ENCODE peak calls at places on chromosomes 13 and 19, in nine cellular contexts. R, T, B, U, G, J, S, F and H are unnamed samples.
A peak's percentile ranks its signal among the peaks of the same experiment; 100 is the strongest.

GRCh38 chr19:55646889-55647731 is 902 bp upstream of the CCDC106 start:
- DNase-seq in R (no peak), T (no peak), B (no peak), U (no peak), G (no peak), J (no peak), S (no peak), F (no peak), H (no peak)

GRCh38 chr13:41827507-41828213 is 133.2 kb downstream of the VWA8 start:
- DNase-seq in R (peak; percentile 94), T (peak; percentile 96), B (peak; percentile 96), U (no peak), G (peak; percentile 61), J (no peak), S (no peak), F (no peak), H (no peak)

GRCh38 chr13:60933638-60934037 is 482.0 kb downstream of the PCDH20 start:
- DNase-seq in R (peak; percentile 6), T (peak; percentile 19), B (no peak), U (no peak), G (no peak), J (no peak), S (no peak), F (no peak), H (no peak)

GRCh38 chr13:104779311-104779710 is 1713.1 kb upstream of the SLC10A2 start:
- DNase-seq in R (peak; percentile 58), T (peak; percentile 42), B (peak; percentile 26), U (peak; percentile 8), G (no peak), J (no peak), S (no peak), F (no peak), H (no peak)

GRCh38 chr13:89066868-89067466 is 1395.8 kb downstream of the SLITRK5 start:
- DNase-seq in R (peak; percentile 34), T (peak; percentile 8), B (no peak), U (peak; percentile 37), G (no peak), J (no peak), S (peak; percentile 4), F (no peak), H (no peak)

GRCh38 chr13:109494955-109495354 is 291.4 kb downstream of the IRS2 start:
- DNase-seq in R (peak; percentile 84), T (peak; percentile 96), B (peak; percentile 64), U (no peak), G (no peak), J (no peak), S (no peak), F (no peak), H (no peak)

GRCh38 chr19:41903161-41903953 is 20.4 kb downstream of the ARHGEF1 start:
- DNase-seq in R (no peak), T (no peak), B (no peak), U (peak; percentile 48), G (no peak), J (no peak), S (no peak), F (no peak), H (no peak)

GRCh38 chr19:46872967-46873366 is 12.2 kb downstream of the ARHGAP35 start:
- DNase-seq in R (no peak), T (no peak), B (no peak), U (no peak), G (no peak), J (no peak), S (no peak), F (no peak), H (no peak)

GRCh38 chr13:54287062-54287764 is 1258.6 kb downstream of the OLFM4 start:
- DNase-seq in R (no peak), T (no peak), B (no peak), U (no peak), G (no peak), J (no peak), S (no peak), F (no peak), H (no peak)
- TF ChIP-seq CTCF in R (no peak), T (no peak), B (no peak), U (no peak), G (no peak), J (no peak), S (no peak), F (no peak), H (no peak)

GRCh38 chr19:38850231-38850975 is 617 bp upstream of the HNRNPL start:
- DNase-seq in R (peak; percentile 100), T (peak; percentile 100), B (peak; percentile 100), U (peak; percentile 97), G (peak; percentile 100), J (peak; percentile 100), S (peak; percentile 97), F (peak; percentile 99), H (peak; percentile 70)

GRCh38 chr19:38848299-38849146 is 1.3 kb downstream of the HNRNPL start:
- DNase-seq in R (no peak), T (no peak), B (no peak), U (no peak), G (no peak), J (no peak), S (no peak), F (no peak), H (no peak)

GRCh38 chr19:38849147-38849745 is 540 bp downstream of the HNRNPL start:
- DNase-seq in R (peak; percentile 86), T (peak; percentile 96), B (peak; percentile 91), U (peak; percentile 98), G (peak; percentile 73), J (peak; percentile 95), S (peak; percentile 97), F (peak; percentile 99), H (peak; percentile 96)

GRCh38 chr19:38850976-38851621 is 1.3 kb upstream of the HNRNPL start:
- DNase-seq in R (no peak), T (no peak), B (no peak), U (peak; percentile 50), G (no peak), J (no peak), S (no peak), F (peak; percentile 76), H (no peak)

GRCh38 chr19:38849746-38850230 is at the start of gene HNRNPL:
- DNase-seq in R (no peak), T (no peak), B (no peak), U (peak; percentile 99), G (no peak), J (peak; percentile 100), S (peak; percentile 99), F (peak; percentile 100), H (peak; percentile 69)
- TF ChIP-seq CTCF in R (peak; percentile 30), T (peak; percentile 24), B (peak; percentile 55), U (peak; percentile 12), G (peak; percentile 49), J (peak; percentile 58), S (peak; percentile 16), F (peak; percentile 56), H (no peak)

DNA sequence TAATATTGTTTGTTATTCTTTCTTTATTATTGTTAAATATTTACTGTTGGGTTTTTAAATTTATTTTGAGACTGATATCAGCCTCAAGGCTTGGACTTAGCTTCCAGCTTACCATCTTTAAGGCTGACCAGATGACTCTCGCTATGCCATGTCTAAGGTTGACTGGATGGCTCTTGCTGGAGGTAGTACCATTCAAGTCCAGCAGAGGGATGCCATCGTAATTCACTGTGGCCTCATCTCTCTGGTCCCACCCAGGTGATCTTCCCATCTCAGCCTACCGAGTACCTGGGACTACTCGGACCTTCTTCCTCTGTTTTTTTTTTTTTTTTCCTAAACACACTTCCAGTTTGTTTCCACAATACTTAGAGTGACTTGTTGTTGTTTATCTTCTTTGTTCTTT is 41.7 kb upstream of the ZNF91 start:
- DNase-seq in R (no peak), T (no peak), B (no peak), U (no peak), G (no peak), J (no peak), S (no peak), F (no peak), H (no peak)
- TF ChIP-seq CTCF in R (no peak), T (peak; percentile 37), B (peak; percentile 48), U (no peak), G (no peak), J (no peak), S (no peak), F (peak; percentile 29), H (no peak)

DNA sequence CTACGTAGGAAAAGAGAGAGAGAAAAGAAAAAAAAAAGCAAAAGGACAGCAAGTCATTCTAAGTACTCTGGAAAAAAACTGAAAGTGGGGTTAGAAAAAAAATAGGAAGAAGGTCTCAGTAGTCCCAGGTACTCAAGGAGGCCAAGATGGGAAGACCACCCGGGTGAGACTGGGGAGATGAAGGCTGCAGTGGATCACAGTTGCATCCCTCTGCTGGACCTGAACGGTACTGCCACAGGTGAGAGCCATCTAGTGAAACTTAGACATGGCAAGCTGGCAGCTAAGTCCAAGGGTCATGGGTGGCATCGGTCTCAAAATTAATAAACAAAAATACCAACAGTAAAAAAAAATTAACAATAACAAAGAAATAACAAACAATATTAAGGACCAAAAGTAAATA is 41.0 kb upstream of the ZNF91 start:
- DNase-seq in R (no peak), T (no peak), B (no peak), U (peak; percentile 3), G (no peak), J (no peak), S (no peak), F (no peak), H (no peak)
- TF ChIP-seq CTCF in R (peak; percentile 8), T (peak; percentile 35), B (peak; percentile 51), U (no peak), G (peak; percentile 31), J (no peak), S (no peak), F (no peak), H (no peak)

DNA sequence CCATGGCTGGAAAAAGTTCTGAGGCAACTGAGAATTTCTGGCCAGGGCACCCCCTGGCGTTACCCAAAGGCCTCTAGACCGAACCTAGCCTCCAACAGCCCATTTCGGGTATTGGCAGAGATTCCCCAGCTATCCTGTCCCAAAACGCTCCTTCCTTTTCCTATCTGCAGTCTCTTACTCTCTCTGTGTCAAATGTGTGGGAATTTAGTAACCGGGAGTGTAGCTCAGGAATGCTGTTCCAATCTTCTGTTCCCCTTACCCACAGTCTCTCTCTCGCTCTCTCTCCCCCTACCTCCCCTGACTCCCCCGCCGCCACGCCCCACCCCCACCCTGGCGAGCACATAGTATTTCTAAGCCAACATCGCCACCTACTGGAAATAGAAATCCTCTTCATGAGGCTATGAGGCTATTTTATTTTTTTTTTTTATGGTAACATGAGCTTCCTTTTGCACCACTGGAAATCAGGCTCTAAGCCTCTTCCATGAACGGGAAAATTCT is 27.0 kb downstream of the OXGR1 start:
- DNase-seq in R (no peak), T (peak; percentile 31), B (no peak), U (no peak), G (no peak), J (no peak), S (no peak), F (no peak), H (no peak)
- TF ChIP-seq CTCF in R (no peak), T (no peak), B (no peak), U (no peak), G (no peak), J (no peak), S (no peak), F (no peak), H (no peak)

GRCh38 chr19:40530091-40530901 is 46.4 kb upstream of the SHKBP1 start:
- DNase-seq in R (no peak), T (no peak), B (no peak), U (peak; percentile 92), G (no peak), J (no peak), S (no peak), F (no peak), H (peak; percentile 76)
- TF ChIP-seq CTCF in R (no peak), T (no peak), B (peak; percentile 42), U (no peak), G (peak; percentile 21), J (no peak), S (no peak), F (no peak), H (peak; percentile 33)

GRCh38 chr19:11014403-11014911 is 53.6 kb downstream of the SMARCA4 start:
- DNase-seq in R (no peak), T (no peak), B (no peak), U (no peak), G (no peak), J (no peak), S (no peak), F (no peak), H (no peak)
- TF ChIP-seq CTCF in R (peak; percentile 15), T (no peak), B (peak; percentile 23), U (no peak), G (no peak), J (no peak), S (no peak), F (no peak), H (no peak)